ENCODE peak calls at places on chromosomes 1 and 21, in eight cellular contexts. A is mammary epithelial cell; J is mesendoderm; L is upper lobe of left lung; I is DND-41; U is cardiac muscle cell; M is pancreas; R is CD4-positive, CD25-positive, alpha-beta regulatory T cell. Y is an unnamed sample.

GRCh38 chr21:44304846-44305245 is 5.0 kb downstream of the PFKL start:
- DNase-seq in A (no peak), J (peak; percentile 55), L (no peak), I (peak; percentile 60), U (peak; percentile 74), M (no peak), R (peak; percentile 51), Y (no peak)

GRCh38 chr1:37602750-37603694 is 7.3 kb upstream of the GNL2 start:
- DNase-seq in A (no peak), J (peak; percentile 75), L (no peak), I (peak; percentile 38), U (peak; percentile 75), M (peak; percentile 28), R (peak; percentile 47), Y (peak; percentile 10)

GRCh38 chr1:169309178-169310166 is 58.1 kb downstream of the NME7 start:
- DNase-seq in A (no peak), J (no peak), L (no peak), I (no peak), U (no peak), M (no peak), R (peak; percentile 37), Y (no peak)

GRCh38 chr1:207822602-207823451 is 71.0 kb downstream of the CD46 start:
- DNase-seq in A (no peak), J (peak; percentile 59), L (peak; percentile 95), I (no peak), U (peak; percentile 36), M (peak; percentile 94), R (peak; percentile 71), Y (peak; percentile 65)

GRCh38 chr1:99855914-99856450 is 5.8 kb downstream of the AGL start:
- DNase-seq in A (no peak), J (no peak), L (no peak), I (no peak), U (no peak), M (no peak), R (no peak), Y (no peak)

GRCh38 chr21:29316029-29316742 is 17.5 kb downstream of the BACH1 start:
- DNase-seq in A (no peak), J (no peak), L (no peak), I (no peak), U (no peak), M (no peak), R (no peak), Y (no peak)

GRCh38 chr1:54323324-54323739 is 82.9 kb downstream of the SSBP3 start:
- DNase-seq in A (peak; percentile 94), J (peak; percentile 75), L (peak; percentile 45), I (no peak), U (no peak), M (peak; percentile 36), R (no peak), Y (no peak)

GRCh38 chr1:171787686-171788480 is 6.4 kb downstream of the METTL13 start:
- DNase-seq in A (peak; percentile 74), J (no peak), L (no peak), I (no peak), U (no peak), M (no peak), R (no peak), Y (no peak)

GRCh38 chr1:246144931-246145330 is 362.1 kb downstream of the SMYD3 start:
- DNase-seq in A (no peak), J (no peak), L (no peak), I (no peak), U (no peak), M (no peak), R (no peak), Y (no peak)

GRCh38 chr1:246136477-246136876 is 370.6 kb downstream of the SMYD3 start:
- DNase-seq in A (no peak), J (no peak), L (no peak), I (no peak), U (no peak), M (no peak), R (no peak), Y (no peak)

GRCh38 chr1:246142320-246142893 is 364.7 kb downstream of the SMYD3 start:
- DNase-seq in A (peak; percentile 95), J (no peak), L (no peak), I (no peak), U (no peak), M (no peak), R (no peak), Y (no peak)

GRCh38 chr1:246141306-246141705 is 365.8 kb downstream of the SMYD3 start:
- DNase-seq in A (no peak), J (no peak), L (no peak), I (no peak), U (no peak), M (no peak), R (no peak), Y (no peak)

DNA sequence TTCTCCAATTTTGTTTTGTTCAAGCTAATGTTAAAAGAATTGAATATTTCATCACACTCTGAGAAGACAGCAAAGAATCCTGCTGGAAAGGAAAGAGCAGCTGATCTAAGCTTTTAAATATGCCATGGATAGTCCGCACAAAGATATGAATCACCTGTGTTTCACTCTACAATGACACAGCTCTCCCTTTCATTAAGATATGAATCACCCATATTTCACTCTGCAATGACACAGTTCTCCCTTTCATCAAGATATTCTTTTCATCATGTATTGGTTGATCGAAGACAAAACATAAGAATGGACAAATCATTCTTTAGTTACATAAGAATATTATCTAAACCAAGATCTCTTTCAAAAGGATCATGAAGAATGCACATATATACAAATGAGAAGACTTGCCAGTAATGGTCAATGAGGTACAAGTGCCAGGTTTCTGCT is 367.3 kb downstream of the SMYD3 start:
- DNase-seq in A (peak; percentile 96), J (no peak), L (no peak), I (no peak), U (no peak), M (no peak), R (no peak), Y (no peak)
- H3K27ac ChIP-seq in A (peak overlapping the region; percentile 95), J (no peak overlapping the region), L (no peak overlapping the region), I (no peak overlapping the region), U (no peak overlapping the region), M (no peak overlapping the region), R (no peak overlapping the region), Y (no peak overlapping the region)

DNA sequence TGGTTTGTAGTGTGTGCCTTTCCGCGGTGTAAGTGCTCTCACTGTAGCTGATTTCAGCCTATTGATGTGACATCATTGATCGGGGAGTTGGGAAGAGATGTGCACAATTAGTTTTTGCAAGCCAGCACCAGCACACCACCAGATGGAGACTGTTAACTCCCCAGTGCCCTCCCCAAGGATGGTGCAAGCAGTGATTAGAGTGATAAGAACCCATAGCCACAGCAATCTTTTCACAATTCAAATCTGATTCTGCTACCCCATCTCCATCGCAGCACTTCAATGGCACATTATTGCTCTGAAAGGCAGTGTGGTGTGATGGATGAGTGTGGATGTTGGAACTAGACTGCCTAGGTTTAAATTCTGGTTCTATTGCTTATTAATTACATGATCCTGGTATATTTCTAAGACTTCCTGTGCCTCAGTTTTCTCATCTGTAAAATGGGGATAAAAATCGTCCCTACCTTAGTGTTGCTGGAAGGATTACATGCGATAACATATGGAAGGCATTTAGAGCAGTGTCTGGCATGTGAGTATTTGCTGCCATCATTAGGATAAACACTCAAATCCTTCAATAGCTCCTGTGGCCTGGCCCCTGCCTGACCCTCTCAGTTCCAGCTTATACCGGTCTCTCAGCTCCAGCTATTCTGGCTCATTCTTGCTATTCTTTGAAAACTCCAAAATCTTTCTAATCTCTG is 6.7 kb downstream of the CSF3R start:
- DNase-seq in A (no peak), J (no peak), L (peak; percentile 36), I (no peak), U (no peak), M (no peak), R (no peak), Y (no peak)
- H3K36me3 ChIP-seq in A (no peaks in the 10 kb centered on the region), J (no peaks in the 10 kb centered on the region), L (no peaks in the 10 kb centered on the region), I (no peaks in the 10 kb centered on the region), U (no peaks in the 10 kb centered on the region), M (no peaks in the 10 kb centered on the region), R (no peaks in the 10 kb centered on the region), Y (no peaks in the 10 kb centered on the region)

DNA sequence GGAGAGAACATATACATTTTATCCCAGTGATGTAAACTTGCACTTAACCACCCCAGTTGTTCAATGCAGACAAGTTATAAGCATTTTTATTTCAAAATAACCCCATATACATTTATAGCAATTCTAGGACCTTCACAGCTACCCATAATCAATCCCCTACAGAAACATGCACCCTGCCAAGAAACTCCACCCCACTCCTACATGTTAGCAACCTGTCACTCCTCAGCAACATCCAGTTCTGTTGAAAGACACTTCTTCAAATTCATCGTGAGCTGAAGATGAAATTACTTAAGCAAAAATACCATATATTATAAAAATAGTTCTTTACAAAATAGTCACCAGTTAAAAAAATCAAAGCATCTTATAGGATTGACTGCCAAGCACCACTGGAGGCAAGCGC is 72.5 kb upstream of the RALGPS2 start:
- DNase-seq in A (no peak), J (no peak), L (no peak), I (no peak), U (no peak), M (no peak), R (no peak), Y (no peak)
- H3K27ac ChIP-seq in A (no peak overlapping the region), J (no peak overlapping the region), L (no peak overlapping the region), I (no peak overlapping the region), U (no peak overlapping the region), M (no peak overlapping the region), R (no peak overlapping the region), Y (no peak overlapping the region)

DNA sequence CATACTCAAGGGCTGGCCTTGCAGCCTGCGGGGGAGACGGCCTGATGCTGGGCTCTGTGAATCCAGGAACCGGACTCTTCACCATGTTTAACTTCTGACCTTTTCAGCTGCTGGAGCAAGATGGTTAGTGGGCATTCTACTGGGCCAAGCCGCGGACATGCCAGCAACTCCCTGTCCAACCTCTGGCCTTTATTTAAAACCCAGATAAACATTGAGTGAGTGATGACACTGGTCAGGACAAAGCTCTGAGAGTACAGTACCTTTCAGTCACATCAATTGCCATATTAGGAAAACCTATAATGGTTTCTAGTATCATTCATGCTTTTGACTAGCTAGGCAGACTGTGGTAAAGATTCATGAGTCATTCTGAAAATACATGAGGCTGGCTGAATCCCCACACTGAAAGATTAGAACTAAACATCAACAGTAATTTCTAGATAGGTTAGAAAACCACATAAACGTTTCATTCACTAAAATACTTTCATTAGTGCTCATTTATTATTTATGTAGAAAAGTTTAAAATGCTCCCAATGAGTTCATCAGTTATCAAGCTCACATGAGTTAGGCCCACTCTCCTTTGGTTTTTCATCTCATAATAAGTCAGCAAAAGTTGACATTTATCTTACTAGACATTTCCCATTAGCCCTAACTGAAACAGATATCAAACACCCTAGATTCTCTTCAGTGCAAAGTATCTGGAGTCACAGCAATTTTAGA is 7.1 kb upstream of the ACTA1 start:
- DNase-seq in A (peak; percentile 78), J (no peak), L (no peak), I (no peak), U (peak; percentile 22), M (no peak), R (peak; percentile 83), Y (no peak)
- H3K36me3 ChIP-seq in A (peaks cover 4% of the 10 kb centered on the region), J (peaks cover 1% of the 10 kb centered on the region), L (peaks cover 25% of the 10 kb centered on the region), I (peaks cover 48% of the 10 kb centered on the region), U (peaks cover 7% of the 10 kb centered on the region), M (no peaks in the 10 kb centered on the region), R (peaks cover 54% of the 10 kb centered on the region), Y (peaks cover 26% of the 10 kb centered on the region)